ENCODE peak calls at places on chromosome 4, in four cellular contexts. H, B, M and C are unnamed samples.

GRCh38 chr4:74262522-74262921 is 45.7 kb upstream of the EPGN start:
- DNase-seq in H (no peak), B (no peak), M (no peak), C (no peak)

GRCh38 chr4:3285558-3286334 is 7.1 kb upstream of the RGS12 start:
- DNase-seq in H (no peak), B (peak; percentile 74), M (no peak), C (no peak)

GRCh38 chr4:26022346-26022891 is 108.4 kb downstream of the SMIM20 start:
- DNase-seq in B (no peak), H (no peak), M (no peak), C (no peak)

GRCh38 chr4:188196134-188196735 is 57.0 kb downstream of the TRIML1 start:
- DNase-seq in H (no peak), M (no peak), B (no peak), C (no peak)

GRCh38 chr4:77805802-77806201 is 13.4 kb downstream of the CNOT6L start:
- DNase-seq in M (no peak), B (no peak), H (no peak), C (no peak)

GRCh38 chr4:28001698-28002097 is 1141.1 kb downstream of the STIM2 start:
- DNase-seq in H (no peak), B (no peak), M (no peak), C (no peak)

GRCh38 chr4:68655764-68656444 is 14.5 kb downstream of the UGT2B15 start:
- DNase-seq in M (no peak), H (no peak), B (no peak), C (no peak)

GRCh38 chr4:52868138-52868537 is 6.0 kb downstream of the RASL11B start:
- DNase-seq in H (peak; percentile 57), B (peak; percentile 34), M (no peak), C (no peak)

GRCh38 chr4:33825685-33826084 is 2418.6 kb downstream of the ARAP2 start:
- DNase-seq in M (no peak), B (no peak), H (no peak), C (no peak)

GRCh38 chr4:123659759-123660158 is 263.2 kb downstream of the SPRY1 start:
- DNase-seq in M (no peak), B (no peak), H (no peak), C (no peak)

GRCh38 chr4:180960758-180961401 is 1282.3 kb upstream of the TENM3 start:
- DNase-seq in M (no peak), B (no peak), H (no peak), C (no peak)

GRCh38 chr4:48483006-48483776 is at the start of gene SLC10A4:
- DNase-seq in B (peak; percentile 88), H (no peak), M (no peak), C (no peak)

GRCh38 chr4:102819588-102820365 is 7.6 kb downstream of the UBE2D3 start:
- DNase-seq in M (no peak), H (no peak), B (no peak), C (no peak)

GRCh38 chr4:110165382-110166285 is 32.8 kb downstream of the ELOVL6 start:
- DNase-seq in B (no peak), H (no peak), M (peak; percentile 49), C (peak; percentile 28)

GRCh38 chr4:166499820-166500219 is 626.8 kb downstream of the TLL1 start:
- DNase-seq in H (no peak), M (no peak), B (no peak), C (no peak)

GRCh38 chr4:169256856-169257756 is 13.7 kb downstream of the SH3RF1 start:
- DNase-seq in M (no peak), H (no peak), B (no peak), C (no peak)

GRCh38 chr4:85703098-85703497 is 228.1 kb downstream of the ARHGAP24 start:
- DNase-seq in B (no peak), H (no peak), M (no peak), C (no peak)

GRCh38 chr4:118772149-118773081 is 63.5 kb downstream of the SEC24D start:
- DNase-seq in B (no peak), H (no peak), M (no peak), C (no peak)

GRCh38 chr4:76579596-76580375 is 144.8 kb downstream of the SHROOM3 start:
- DNase-seq in M (no peak), B (no peak), H (no peak), C (no peak)

GRCh38 chr4:54281060-54281781 is 52.1 kb downstream of the PDGFRA start:
- DNase-seq in M (no peak), H (peak; percentile 75), B (no peak), C (no peak)

GRCh38 chr4:88880501-88881226 is 176.3 kb downstream of the FAM13A start:
- DNase-seq in M (no peak), B (no peak), H (no peak), C (no peak)

GRCh38 chr4:182141623-182142022 is 101.6 kb upstream of the TENM3 start:
- DNase-seq in H (no peak), B (no peak), M (no peak), C (no peak)

GRCh38 chr4:53775381-53775780 is 184.1 kb upstream of the LNX1 start:
- DNase-seq in M (no peak), H (no peak), B (no peak), C (no peak)

GRCh38 chr4:185424905-185425599 is 712 bp downstream of the UFSP2 start:
- DNase-seq in B (no peak), M (no peak), H (no peak), C (no peak)

GRCh38 chr4:120198411-120198810 is 131.8 kb upstream of the MAD2L1 start:
- DNase-seq in M (no peak), H (no peak), B (no peak), C (no peak)

GRCh38 chr4:95409127-95409526 is 139.6 kb downstream of the UNC5C start:
- DNase-seq in M (no peak), B (no peak), H (no peak), C (no peak)

GRCh38 chr4:656651-657337 is 17.3 kb downstream of the ATP5ME start:
- DNase-seq in B (peak; percentile 81), M (no peak), H (no peak), C (no peak)

GRCh38 chr4:42104521-42104920 is 47.9 kb downstream of the BEND4 start:
- DNase-seq in M (no peak), H (no peak), B (no peak), C (no peak)

GRCh38 chr4:51851090-51851936 is 8.4 kb downstream of the DCUN1D4 start:
- DNase-seq in M (no peak), B (no peak), H (no peak), C (no peak)

GRCh38 chr4:5749568-5749967 is 38.6 kb downstream of the EVC start:
- DNase-seq in M (no peak), H (no peak), B (no peak), C (no peak)

GRCh38 chr4:5750052-5750950 is 39.3 kb downstream of the EVC start:
- DNase-seq in H (no peak), M (no peak), B (no peak), C (no peak)

GRCh38 chr4:5747746-5748365 is 36.9 kb downstream of the EVC start:
- DNase-seq in B (no peak), H (no peak), M (no peak), C (no peak)

GRCh38 chr4:5746250-5746649 is 35.2 kb downstream of the EVC start:
- DNase-seq in H (no peak), M (no peak), B (no peak), C (no peak)

DNA sequence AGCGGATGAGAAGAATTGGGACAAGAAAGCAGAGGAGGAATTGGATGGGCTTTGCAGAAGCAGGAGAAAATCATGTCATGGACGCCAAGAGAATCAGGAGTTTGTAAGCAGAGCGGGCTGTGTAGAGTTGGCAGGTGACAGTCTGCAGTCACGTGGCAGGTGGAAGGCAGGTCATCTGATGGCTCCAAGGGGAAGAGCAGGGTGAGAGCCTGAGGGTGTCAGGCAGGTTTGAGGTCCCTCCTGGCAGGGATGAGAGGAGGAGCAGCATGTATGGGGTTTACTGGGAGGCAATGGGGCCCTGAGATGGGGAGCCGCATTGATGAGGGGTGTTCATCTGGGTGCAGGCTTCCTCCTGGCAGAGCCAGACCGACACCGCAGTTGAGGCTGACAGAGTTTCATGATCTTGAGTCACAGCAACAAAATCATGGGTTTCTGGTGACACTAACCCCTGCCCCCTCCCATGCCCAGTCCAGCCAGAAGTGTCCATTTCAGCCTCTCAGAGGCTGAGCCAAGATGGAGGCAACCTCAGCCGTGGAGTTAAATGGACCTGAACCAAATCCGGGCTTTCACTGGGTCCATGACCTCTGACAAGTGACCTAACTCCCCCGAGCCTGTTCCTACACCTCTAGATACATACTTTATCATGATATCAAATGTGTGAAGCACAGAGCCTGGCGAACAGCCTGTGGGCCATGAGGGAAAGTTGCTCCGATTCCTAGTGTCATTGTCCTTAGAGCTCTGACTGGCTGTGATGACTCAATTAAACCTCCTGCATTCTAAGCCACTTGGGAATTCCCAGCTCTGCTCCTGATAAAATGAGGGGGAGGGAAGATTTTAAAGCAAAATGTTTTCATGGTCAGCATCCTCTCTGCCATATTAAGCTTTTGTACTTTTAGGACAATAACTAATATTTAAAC is 36.1 kb downstream of the EVC start:
- DNase-seq in H (no peak), B (no peak), M (no peak), C (no peak)
- H3K4me1 ChIP-seq in H (no peaks in the 10 kb centered on the region), B (no peaks in the 10 kb centered on the region), M (peaks cover 18% of the 10 kb centered on the region), C (no peaks in the 10 kb centered on the region)

DNA sequence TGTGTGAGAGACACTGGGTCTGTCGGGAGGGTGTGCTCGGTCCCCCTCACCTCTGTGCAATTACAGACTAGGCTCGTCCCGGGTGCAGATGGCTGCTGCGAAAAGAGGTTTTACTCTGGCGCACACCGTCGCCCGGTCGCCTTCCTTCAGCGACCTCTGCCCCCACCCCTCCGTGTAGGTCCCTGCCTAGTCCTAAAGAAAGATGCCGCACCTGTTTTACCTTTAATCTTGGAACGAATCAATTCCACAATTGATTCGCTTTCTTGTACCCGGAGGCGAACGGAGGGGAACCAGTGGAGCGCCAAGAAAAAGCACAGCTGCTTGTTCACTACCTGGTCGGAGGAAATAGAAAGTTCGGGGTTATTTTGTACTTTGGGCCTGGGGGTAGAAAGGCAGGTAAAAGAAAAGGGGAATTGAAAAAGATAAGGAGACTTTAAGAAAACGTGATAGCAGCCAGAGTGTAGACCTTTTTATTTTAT is 1.2 kb downstream of the NPNT start:
- DNase-seq in M (no peak), B (no peak), H (no peak), C (no peak)
- H3K4me3 ChIP-seq in M (peak overlapping the region; percentile 40), B (peak overlapping the region; percentile 5), H (peak overlapping the region; percentile 43), C (no peak overlapping the region)

GRCh38 chr4:83074086-83074704 is 39.2 kb downstream of the COPS4 start:
- DNase-seq in M (peak; percentile 26), B (no peak), H (no peak), C (peak; percentile 5)

GRCh38 chr4:83075271-83075670 is 39.3 kb downstream of the PLAC8 start:
- DNase-seq in B (no peak), M (no peak), H (no peak), C (no peak)

GRCh38 chr4:83067058-83067639 is 32.2 kb downstream of the COPS4 start:
- DNase-seq in B (no peak), H (no peak), M (no peak), C (no peak)

GRCh38 chr4:83075696-83076095 is 38.8 kb downstream of the PLAC8 start:
- DNase-seq in H (no peak), B (no peak), M (no peak), C (no peak)

GRCh38 chr4:83071116-83071515 is 36.1 kb downstream of the COPS4 start:
- DNase-seq in M (no peak), B (no peak), H (no peak), C (no peak)
- H3K36me3 ChIP-seq in M (peaks cover 2% of the 10 kb centered on the region), B (peaks cover 75% of the 10 kb centered on the region), H (peaks cover 4% of the 10 kb centered on the region), C (peaks cover 52% of the 10 kb centered on the region)

DNA sequence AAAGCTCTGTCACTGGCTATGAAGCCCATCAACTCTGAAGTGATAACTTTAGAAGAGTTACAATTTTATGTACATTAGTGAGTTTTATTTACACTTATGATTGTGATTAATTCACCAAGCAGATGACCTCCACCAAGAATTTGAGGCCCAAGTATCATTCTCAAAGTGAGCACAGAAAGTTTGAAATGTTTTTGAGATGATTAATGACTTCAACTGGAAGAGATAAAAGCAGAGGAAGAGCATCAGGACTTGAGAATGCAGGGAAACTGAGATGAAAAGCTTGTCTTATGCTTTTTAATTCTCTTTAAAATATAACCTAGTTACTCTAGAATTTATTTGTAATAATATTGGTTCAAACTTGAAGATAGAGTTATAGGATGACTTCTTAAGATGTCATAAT is 112.8 kb upstream of the H2AZ1 start:
- DNase-seq in M (no peak), B (no peak), H (no peak), C (no peak)
- H3K4me1 ChIP-seq in M (no peaks in the 10 kb centered on the region), B (no peaks in the 10 kb centered on the region), H (no peaks in the 10 kb centered on the region), C (no peaks in the 10 kb centered on the region)